ENCODE peak calls at places on chromosomes 3 and 15, in eight cellular contexts. One of them, this sample, is unnamed.

GRCh38 chr3:11498646-11499045 is 145.1 kb downstream of the VGLL4 start:
- DNase-seq in A673: no peak
- DNase-seq in HepG2: peak
- DNase-seq in mesothelial cell of epicardium: no peak
- DNase-seq in fibroblast of pulmonary artery: peak
- DNase-seq in transverse colon: peak
- DNase-seq in endothelial cell: no peak
- DNase-seq in neural progenitor cell: no peak
- DNase-seq in this sample: no peak

GRCh38 chr3:52299815-52300611 is 12.4 kb downstream of the GLYCTK start:
- DNase-seq in neural progenitor cell: peak
- DNase-seq in mesothelial cell of epicardium: no peak
- DNase-seq in endothelial cell: peak
- DNase-seq in fibroblast of pulmonary artery: peak
- DNase-seq in HepG2: peak
- DNase-seq in A673: peak
- DNase-seq in transverse colon: no peak
- DNase-seq in this sample: no peak

GRCh38 chr3:134652409-134652831 is 1.6 kb upstream of the KY start:
- DNase-seq in A673: no peak
- DNase-seq in mesothelial cell of epicardium: no peak
- DNase-seq in endothelial cell: no peak
- DNase-seq in fibroblast of pulmonary artery: peak
- DNase-seq in transverse colon: no peak
- DNase-seq in HepG2: no peak
- DNase-seq in neural progenitor cell: no peak
- DNase-seq in this sample: peak

GRCh38 chr15:27342991-27343390 is 372.0 kb downstream of the GABRG3 start:
- DNase-seq in mesothelial cell of epicardium: no peak
- DNase-seq in endothelial cell: no peak
- DNase-seq in A673: no peak
- DNase-seq in fibroblast of pulmonary artery: no peak
- DNase-seq in transverse colon: no peak
- DNase-seq in neural progenitor cell: peak
- DNase-seq in HepG2: no peak
- DNase-seq in this sample: no peak

GRCh38 chr15:89556413-89557262 is 18.6 kb upstream of the TICRR start:
- DNase-seq in transverse colon: peak
- DNase-seq in A673: peak
- DNase-seq in endothelial cell: peak
- DNase-seq in fibroblast of pulmonary artery: peak
- DNase-seq in neural progenitor cell: peak
- DNase-seq in HepG2: peak
- DNase-seq in mesothelial cell of epicardium: no peak
- DNase-seq in this sample: peak

GRCh38 chr3:13282986-13283876 is 136.9 kb downstream of the NUP210 start:
- DNase-seq in A673: peak
- DNase-seq in fibroblast of pulmonary artery: no peak
- DNase-seq in HepG2: no peak
- DNase-seq in transverse colon: no peak
- DNase-seq in mesothelial cell of epicardium: no peak
- DNase-seq in neural progenitor cell: peak
- DNase-seq in endothelial cell: peak
- DNase-seq in this sample: no peak

GRCh38 chr15:98805434-98806274 is 157.3 kb downstream of the IGF1R start:
- DNase-seq in mesothelial cell of epicardium: no peak
- DNase-seq in transverse colon: peak
- DNase-seq in fibroblast of pulmonary artery: no peak
- DNase-seq in A673: peak
- DNase-seq in HepG2: peak
- DNase-seq in endothelial cell: no peak
- DNase-seq in neural progenitor cell: no peak
- DNase-seq in this sample: no peak

GRCh38 chr3:14876942-14877341 is 58.2 kb downstream of the FGD5 start:
- DNase-seq in neural progenitor cell: no peak
- DNase-seq in HepG2: no peak
- DNase-seq in transverse colon: peak
- DNase-seq in mesothelial cell of epicardium: no peak
- DNase-seq in A673: no peak
- DNase-seq in fibroblast of pulmonary artery: peak
- DNase-seq in endothelial cell: no peak
- DNase-seq in this sample: no peak

GRCh38 chr3:63390831-63391230 is 112.7 kb downstream of the SYNPR start:
- DNase-seq in HepG2: no peak
- DNase-seq in fibroblast of pulmonary artery: no peak
- DNase-seq in neural progenitor cell: no peak
- DNase-seq in A673: no peak
- DNase-seq in endothelial cell: no peak
- DNase-seq in mesothelial cell of epicardium: no peak
- DNase-seq in transverse colon: no peak
- DNase-seq in this sample: no peak

DNA sequence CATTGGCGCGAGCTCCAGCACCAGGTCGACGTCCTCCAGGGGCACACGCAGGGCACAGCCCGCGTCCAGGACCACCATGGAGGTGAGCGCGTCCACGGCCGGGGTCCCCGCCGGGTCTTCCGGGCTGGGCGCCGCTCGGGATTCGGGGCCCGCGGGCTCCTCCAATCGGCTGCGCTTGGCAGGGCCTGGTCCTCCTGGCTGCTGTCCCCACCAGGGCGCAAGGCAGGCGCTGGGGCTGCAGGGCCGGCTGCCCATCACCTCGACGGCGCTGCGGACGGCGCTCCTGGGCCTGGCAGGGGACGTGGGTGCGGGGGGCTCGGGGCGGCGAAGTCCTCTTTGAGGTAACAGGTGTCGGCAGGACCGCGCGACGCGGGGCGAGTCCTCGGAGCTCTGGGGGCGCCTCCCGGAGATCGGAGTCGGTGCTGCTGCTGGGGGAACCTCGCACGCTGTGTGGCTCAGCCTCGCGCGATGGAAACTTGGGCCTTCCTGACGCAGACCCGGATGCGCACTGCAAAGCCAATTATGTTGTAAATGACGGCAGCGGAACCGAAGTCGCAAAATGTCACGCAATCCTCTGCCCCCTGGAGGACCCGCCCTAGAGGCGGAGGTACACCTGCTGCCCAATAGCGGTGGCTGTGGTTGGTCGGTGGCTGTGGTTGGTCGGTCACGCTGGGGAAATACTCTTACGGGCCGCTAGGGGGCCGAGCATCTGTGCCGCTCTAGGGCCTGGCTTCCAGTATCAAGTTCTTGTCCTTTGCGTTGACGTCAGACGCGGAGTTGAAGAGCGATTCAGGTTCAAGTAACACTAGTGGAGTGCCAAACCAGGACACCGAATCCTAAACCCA is at the start of gene PRR23C:
- DNase-seq in A673: no peak
- DNase-seq in endothelial cell: no peak
- DNase-seq in HepG2: no peak
- DNase-seq in mesothelial cell of epicardium: no peak
- DNase-seq in transverse colon: no peak
- DNase-seq in neural progenitor cell: no peak
- DNase-seq in fibroblast of pulmonary artery: no peak
- DNase-seq in this sample: no peak
- TF ChIP-seq CTCF in A673: no peak
- TF ChIP-seq CTCF in endothelial cell: no peak
- TF ChIP-seq CTCF in HepG2: no peak
- TF ChIP-seq CTCF in mesothelial cell of epicardium: peak
- TF ChIP-seq CTCF in transverse colon: no peak
- TF ChIP-seq CTCF in neural progenitor cell: no peak
- TF ChIP-seq CTCF in fibroblast of pulmonary artery: no peak
- TF ChIP-seq CTCF in this sample: peak

DNA sequence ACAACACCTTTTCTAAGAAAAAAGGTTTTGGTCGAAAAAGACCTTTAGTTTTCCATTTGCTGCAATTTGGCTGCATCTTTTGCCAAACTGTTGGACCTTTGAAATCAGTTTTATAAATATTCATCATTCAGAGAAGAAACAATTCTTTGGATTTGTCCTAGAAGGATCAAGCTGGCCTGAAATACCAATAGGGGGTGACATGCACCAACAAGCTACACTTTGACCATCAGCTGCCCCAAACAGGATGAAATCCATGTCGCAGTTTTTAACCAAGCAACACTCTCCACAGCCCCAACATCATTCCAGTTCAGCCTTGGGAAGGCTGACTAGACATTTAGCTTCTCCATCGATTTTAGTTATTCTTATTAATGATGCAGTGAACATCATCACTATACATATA is 9.8 kb downstream of the RPL15 start:
- DNase-seq in neural progenitor cell: no peak
- DNase-seq in mesothelial cell of epicardium: no peak
- DNase-seq in transverse colon: no peak
- DNase-seq in A673: no peak
- DNase-seq in endothelial cell: no peak
- DNase-seq in fibroblast of pulmonary artery: no peak
- DNase-seq in HepG2: no peak
- DNase-seq in this sample: no peak
- TF ChIP-seq CTCF in neural progenitor cell: no peak
- TF ChIP-seq CTCF in mesothelial cell of epicardium: no peak
- TF ChIP-seq CTCF in transverse colon: no peak
- TF ChIP-seq CTCF in A673: peak
- TF ChIP-seq CTCF in endothelial cell: no peak
- TF ChIP-seq CTCF in fibroblast of pulmonary artery: peak
- TF ChIP-seq CTCF in HepG2: peak
- TF ChIP-seq CTCF in this sample: peak

DNA sequence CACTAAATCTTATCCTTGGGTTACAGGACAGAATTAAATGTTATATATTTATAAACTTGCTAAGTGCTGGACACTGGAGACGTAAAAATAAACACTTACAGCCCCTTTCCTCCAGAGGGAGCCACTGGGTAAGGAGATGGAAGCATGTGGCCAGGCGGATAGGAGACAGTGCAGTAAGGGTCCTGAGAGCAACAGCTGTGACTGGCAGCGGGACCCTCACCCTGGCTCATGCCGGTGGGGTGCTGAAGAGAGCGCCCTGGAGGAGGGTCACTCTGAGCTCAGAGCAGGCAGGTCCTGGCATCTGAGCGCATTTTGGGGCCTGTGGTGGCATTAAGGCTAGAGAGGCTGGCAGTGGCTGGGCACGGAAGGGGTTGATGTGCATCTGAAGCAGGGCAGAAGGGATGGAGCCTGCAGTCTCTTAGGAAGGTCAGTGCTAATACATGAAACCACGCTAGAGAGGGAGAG is 16.0 kb downstream of the SEC61A1 start:
- DNase-seq in neural progenitor cell: peak
- DNase-seq in HepG2: peak
- DNase-seq in fibroblast of pulmonary artery: peak
- DNase-seq in endothelial cell: peak
- DNase-seq in transverse colon: no peak
- DNase-seq in A673: peak
- DNase-seq in mesothelial cell of epicardium: no peak
- DNase-seq in this sample: no peak
- TF ChIP-seq CTCF in neural progenitor cell: peak
- TF ChIP-seq CTCF in HepG2: peak
- TF ChIP-seq CTCF in fibroblast of pulmonary artery: peak
- TF ChIP-seq CTCF in endothelial cell: peak
- TF ChIP-seq CTCF in transverse colon: peak
- TF ChIP-seq CTCF in A673: peak
- TF ChIP-seq CTCF in mesothelial cell of epicardium: peak
- TF ChIP-seq CTCF in this sample: peak

GRCh38 chr3:33980252-33980651 is 181.8 kb downstream of the PDCD6IP start:
- DNase-seq in fibroblast of pulmonary artery: peak
- DNase-seq in mesothelial cell of epicardium: no peak
- DNase-seq in A673: peak
- DNase-seq in neural progenitor cell: peak
- DNase-seq in transverse colon: no peak
- DNase-seq in endothelial cell: no peak
- DNase-seq in HepG2: peak
- DNase-seq in this sample: peak
- TF ChIP-seq CTCF in fibroblast of pulmonary artery: peak
- TF ChIP-seq CTCF in mesothelial cell of epicardium: no peak
- TF ChIP-seq CTCF in A673: peak
- TF ChIP-seq CTCF in neural progenitor cell: peak
- TF ChIP-seq CTCF in transverse colon: no peak
- TF ChIP-seq CTCF in endothelial cell: no peak
- TF ChIP-seq CTCF in HepG2: peak
- TF ChIP-seq CTCF in this sample: peak

This sample was measured in AG09309.